ENCODE peak calls at places on chromosomes 6 and 20, in eight cellular contexts. One of them, this sample, is unnamed.

GRCh38 chr20:36181934-36182603 is 27.5 kb downstream of the EPB41L1 start:
- DNase-seq in stimulated activated CD4-positive, alpha-beta T cell treated with anti-CD3 and anti-CD28 coated beads, Interleukin-2, amount 100 ng/mL, for 48 hours: no peak
- DNase-seq in CD4-positive, alpha-beta T cell: no peak
- DNase-seq in GM12865: no peak
- DNase-seq in neural crest cell: no peak
- DNase-seq in activated naive CD4-positive, alpha-beta T cell treated with Interleukin-2 at 50 U/mL for 16 hours: no peak
- DNase-seq in NCI-H2029 treated with DMSO at 0.1 percent for 48 hours: no peak
- DNase-seq in GM03348: peak; percentile 32
- DNase-seq in this sample: no peak

GRCh38 chr6:13613029-13613594 is 2.0 kb upstream of the NOL7 start:
- DNase-seq in CD4-positive, alpha-beta T cell: no peak
- DNase-seq in GM12865: peak; percentile 46
- DNase-seq in NCI-H2029 treated with DMSO at 0.1 percent for 48 hours: no peak
- DNase-seq in activated naive CD4-positive, alpha-beta T cell treated with Interleukin-2 at 50 U/mL for 16 hours: no peak
- DNase-seq in GM03348: no peak
- DNase-seq in neural crest cell: no peak
- DNase-seq in stimulated activated CD4-positive, alpha-beta T cell treated with anti-CD3 and anti-CD28 coated beads, Interleukin-2, amount 100 ng/mL, for 48 hours: no peak
- DNase-seq in this sample: no peak

GRCh38 chr6:18579165-18579564 is 192.0 kb downstream of the RNF144B start:
- DNase-seq in neural crest cell: no peak
- DNase-seq in stimulated activated CD4-positive, alpha-beta T cell treated with anti-CD3 and anti-CD28 coated beads, Interleukin-2, amount 100 ng/mL, for 48 hours: no peak
- DNase-seq in NCI-H2029 treated with DMSO at 0.1 percent for 48 hours: no peak
- DNase-seq in GM12865: no peak
- DNase-seq in activated naive CD4-positive, alpha-beta T cell treated with Interleukin-2 at 50 U/mL for 16 hours: no peak
- DNase-seq in CD4-positive, alpha-beta T cell: no peak
- DNase-seq in GM03348: no peak
- DNase-seq in this sample: no peak

GRCh38 chr6:36631326-36632046 is 37.3 kb downstream of the SRSF3 start:
- DNase-seq in neural crest cell: no peak
- DNase-seq in activated naive CD4-positive, alpha-beta T cell treated with Interleukin-2 at 50 U/mL for 16 hours: no peak
- DNase-seq in stimulated activated CD4-positive, alpha-beta T cell treated with anti-CD3 and anti-CD28 coated beads, Interleukin-2, amount 100 ng/mL, for 48 hours: no peak
- DNase-seq in GM03348: no peak
- DNase-seq in CD4-positive, alpha-beta T cell: no peak
- DNase-seq in GM12865: no peak
- DNase-seq in NCI-H2029 treated with DMSO at 0.1 percent for 48 hours: no peak
- DNase-seq in this sample: no peak

GRCh38 chr6:34697904-34698557 is 1.5 kb upstream of the ILRUN start:
- DNase-seq in stimulated activated CD4-positive, alpha-beta T cell treated with anti-CD3 and anti-CD28 coated beads, Interleukin-2, amount 100 ng/mL, for 48 hours: no peak
- DNase-seq in NCI-H2029 treated with DMSO at 0.1 percent for 48 hours: no peak
- DNase-seq in CD4-positive, alpha-beta T cell: no peak
- DNase-seq in GM12865: no peak
- DNase-seq in activated naive CD4-positive, alpha-beta T cell treated with Interleukin-2 at 50 U/mL for 16 hours: no peak
- DNase-seq in neural crest cell: no peak
- DNase-seq in GM03348: no peak
- DNase-seq in this sample: no peak

GRCh38 chr6:144075187-144075586 is 20.2 kb downstream of the SF3B5 start:
- DNase-seq in activated naive CD4-positive, alpha-beta T cell treated with Interleukin-2 at 50 U/mL for 16 hours: no peak
- DNase-seq in CD4-positive, alpha-beta T cell: no peak
- DNase-seq in GM03348: no peak
- DNase-seq in stimulated activated CD4-positive, alpha-beta T cell treated with anti-CD3 and anti-CD28 coated beads, Interleukin-2, amount 100 ng/mL, for 48 hours: no peak
- DNase-seq in neural crest cell: no peak
- DNase-seq in GM12865: peak; percentile 49
- DNase-seq in NCI-H2029 treated with DMSO at 0.1 percent for 48 hours: no peak
- DNase-seq in this sample: no peak

GRCh38 chr20:20024942-20025341 is 7.8 kb downstream of the NAA20 start:
- DNase-seq in neural crest cell: no peak
- DNase-seq in CD4-positive, alpha-beta T cell: no peak
- DNase-seq in GM12865: no peak
- DNase-seq in stimulated activated CD4-positive, alpha-beta T cell treated with anti-CD3 and anti-CD28 coated beads, Interleukin-2, amount 100 ng/mL, for 48 hours: no peak
- DNase-seq in GM03348: peak; percentile 33
- DNase-seq in NCI-H2029 treated with DMSO at 0.1 percent for 48 hours: no peak
- DNase-seq in activated naive CD4-positive, alpha-beta T cell treated with Interleukin-2 at 50 U/mL for 16 hours: no peak
- DNase-seq in this sample: no peak

GRCh38 chr6:54411767-54412166 is 103.5 kb downstream of the TINAG start:
- DNase-seq in stimulated activated CD4-positive, alpha-beta T cell treated with anti-CD3 and anti-CD28 coated beads, Interleukin-2, amount 100 ng/mL, for 48 hours: no peak
- DNase-seq in NCI-H2029 treated with DMSO at 0.1 percent for 48 hours: no peak
- DNase-seq in CD4-positive, alpha-beta T cell: no peak
- DNase-seq in activated naive CD4-positive, alpha-beta T cell treated with Interleukin-2 at 50 U/mL for 16 hours: no peak
- DNase-seq in neural crest cell: no peak
- DNase-seq in GM12865: no peak
- DNase-seq in GM03348: no peak
- DNase-seq in this sample: no peak

GRCh38 chr6:13635948-13636658 is 21.0 kb downstream of the NOL7 start:
- DNase-seq in GM12865: no peak
- DNase-seq in neural crest cell: no peak
- DNase-seq in NCI-H2029 treated with DMSO at 0.1 percent for 48 hours: no peak
- DNase-seq in activated naive CD4-positive, alpha-beta T cell treated with Interleukin-2 at 50 U/mL for 16 hours: no peak
- DNase-seq in stimulated activated CD4-positive, alpha-beta T cell treated with anti-CD3 and anti-CD28 coated beads, Interleukin-2, amount 100 ng/mL, for 48 hours: no peak
- DNase-seq in GM03348: no peak
- DNase-seq in CD4-positive, alpha-beta T cell: no peak
- DNase-seq in this sample: no peak

GRCh38 chr20:40961686-40962640 is 66.7 kb upstream of the TOP1 start:
- DNase-seq in CD4-positive, alpha-beta T cell: no peak
- DNase-seq in NCI-H2029 treated with DMSO at 0.1 percent for 48 hours: no peak
- DNase-seq in GM03348: no peak
- DNase-seq in activated naive CD4-positive, alpha-beta T cell treated with Interleukin-2 at 50 U/mL for 16 hours: no peak
- DNase-seq in GM12865: no peak
- DNase-seq in stimulated activated CD4-positive, alpha-beta T cell treated with anti-CD3 and anti-CD28 coated beads, Interleukin-2, amount 100 ng/mL, for 48 hours: no peak
- DNase-seq in neural crest cell: no peak
- DNase-seq in this sample: peak; percentile 54

GRCh38 chr6:116335612-116336011 is 35.1 kb upstream of the DSE start:
- DNase-seq in neural crest cell: no peak
- DNase-seq in activated naive CD4-positive, alpha-beta T cell treated with Interleukin-2 at 50 U/mL for 16 hours: no peak
- DNase-seq in GM12865: no peak
- DNase-seq in stimulated activated CD4-positive, alpha-beta T cell treated with anti-CD3 and anti-CD28 coated beads, Interleukin-2, amount 100 ng/mL, for 48 hours: no peak
- DNase-seq in CD4-positive, alpha-beta T cell: no peak
- DNase-seq in GM03348: no peak
- DNase-seq in NCI-H2029 treated with DMSO at 0.1 percent for 48 hours: no peak
- DNase-seq in this sample: no peak

GRCh38 chr6:102774326-102774725 is 1380.8 kb downstream of the GRIK2 start:
- DNase-seq in stimulated activated CD4-positive, alpha-beta T cell treated with anti-CD3 and anti-CD28 coated beads, Interleukin-2, amount 100 ng/mL, for 48 hours: no peak
- DNase-seq in activated naive CD4-positive, alpha-beta T cell treated with Interleukin-2 at 50 U/mL for 16 hours: no peak
- DNase-seq in neural crest cell: no peak
- DNase-seq in GM03348: no peak
- DNase-seq in GM12865: no peak
- DNase-seq in NCI-H2029 treated with DMSO at 0.1 percent for 48 hours: no peak
- DNase-seq in CD4-positive, alpha-beta T cell: no peak
- DNase-seq in this sample: no peak